ENCODE peak calls at places on chromosomes 7 and 10, in five cellular contexts. One of them, this sample, is unnamed.

GRCh38 chr10:86662186-86663045 is 5.9 kb upstream of the LDB3 start:
- DNase-seq in activated CD8-positive, alpha-beta memory T cell treated with anti-CD3 and anti-CD28 coated beads for 1 hour: no peak
- DNase-seq in stimulated activated CD4-positive, alpha-beta T cell treated with anti-CD3 and anti-CD28 coated beads, Interleukin-2, amount 100 ng/mL, for 48 hours: no peak
- DNase-seq in mesendoderm: no peak
- DNase-seq in right atrium auricular region: no peak
- DNase-seq in this sample: no peak

GRCh38 chr7:69412331-69413146 is 185.7 kb upstream of the AUTS2 start:
- DNase-seq in mesendoderm: peak
- DNase-seq in right atrium auricular region: peak
- DNase-seq in stimulated activated CD4-positive, alpha-beta T cell treated with anti-CD3 and anti-CD28 coated beads, Interleukin-2, amount 100 ng/mL, for 48 hours: no peak
- DNase-seq in activated CD8-positive, alpha-beta memory T cell treated with anti-CD3 and anti-CD28 coated beads for 1 hour: no peak
- DNase-seq in this sample: no peak

GRCh38 chr10:11697718-11698527 is 44.3 kb upstream of the ECHDC3 start:
- DNase-seq in activated CD8-positive, alpha-beta memory T cell treated with anti-CD3 and anti-CD28 coated beads for 1 hour: no peak
- DNase-seq in stimulated activated CD4-positive, alpha-beta T cell treated with anti-CD3 and anti-CD28 coated beads, Interleukin-2, amount 100 ng/mL, for 48 hours: no peak
- DNase-seq in right atrium auricular region: no peak
- DNase-seq in mesendoderm: peak
- DNase-seq in this sample: no peak

GRCh38 chr10:102421645-102422585 is 1.3 kb downstream of the FBXL15 start:
- DNase-seq in right atrium auricular region: no peak
- DNase-seq in stimulated activated CD4-positive, alpha-beta T cell treated with anti-CD3 and anti-CD28 coated beads, Interleukin-2, amount 100 ng/mL, for 48 hours: no peak
- DNase-seq in activated CD8-positive, alpha-beta memory T cell treated with anti-CD3 and anti-CD28 coated beads for 1 hour: no peak
- DNase-seq in mesendoderm: peak
- DNase-seq in this sample: no peak

GRCh38 chr10:24849537-24850299 is 102.7 kb downstream of the PRTFDC1 start:
- DNase-seq in right atrium auricular region: no peak
- DNase-seq in activated CD8-positive, alpha-beta memory T cell treated with anti-CD3 and anti-CD28 coated beads for 1 hour: no peak
- DNase-seq in stimulated activated CD4-positive, alpha-beta T cell treated with anti-CD3 and anti-CD28 coated beads, Interleukin-2, amount 100 ng/mL, for 48 hours: no peak
- DNase-seq in mesendoderm: no peak
- DNase-seq in this sample: no peak

GRCh38 chr10:69639291-69640195 is 9.5 kb downstream of the FAM241B start:
- DNase-seq in right atrium auricular region: peak
- DNase-seq in stimulated activated CD4-positive, alpha-beta T cell treated with anti-CD3 and anti-CD28 coated beads, Interleukin-2, amount 100 ng/mL, for 48 hours: peak
- DNase-seq in mesendoderm: peak
- DNase-seq in activated CD8-positive, alpha-beta memory T cell treated with anti-CD3 and anti-CD28 coated beads for 1 hour: peak
- DNase-seq in this sample: peak

GRCh38 chr10:101676573-101676972 is 18.4 kb downstream of the FBXW4 start:
- DNase-seq in right atrium auricular region: no peak
- DNase-seq in mesendoderm: no peak
- DNase-seq in activated CD8-positive, alpha-beta memory T cell treated with anti-CD3 and anti-CD28 coated beads for 1 hour: no peak
- DNase-seq in stimulated activated CD4-positive, alpha-beta T cell treated with anti-CD3 and anti-CD28 coated beads, Interleukin-2, amount 100 ng/mL, for 48 hours: no peak
- DNase-seq in this sample: no peak

GRCh38 chr7:106824458-106824857 is 40.6 kb upstream of the PIK3CG start:
- DNase-seq in stimulated activated CD4-positive, alpha-beta T cell treated with anti-CD3 and anti-CD28 coated beads, Interleukin-2, amount 100 ng/mL, for 48 hours: no peak
- DNase-seq in right atrium auricular region: no peak
- DNase-seq in mesendoderm: no peak
- DNase-seq in activated CD8-positive, alpha-beta memory T cell treated with anti-CD3 and anti-CD28 coated beads for 1 hour: no peak
- DNase-seq in this sample: no peak

GRCh38 chr7:30472771-30473392 is 5.7 kb downstream of the NOD1 start:
- DNase-seq in right atrium auricular region: peak
- DNase-seq in stimulated activated CD4-positive, alpha-beta T cell treated with anti-CD3 and anti-CD28 coated beads, Interleukin-2, amount 100 ng/mL, for 48 hours: no peak
- DNase-seq in mesendoderm: peak
- DNase-seq in activated CD8-positive, alpha-beta memory T cell treated with anti-CD3 and anti-CD28 coated beads for 1 hour: no peak
- DNase-seq in this sample: no peak

GRCh38 chr7:12518920-12519681 is 51.4 kb upstream of the SCIN start:
- DNase-seq in activated CD8-positive, alpha-beta memory T cell treated with anti-CD3 and anti-CD28 coated beads for 1 hour: no peak
- DNase-seq in stimulated activated CD4-positive, alpha-beta T cell treated with anti-CD3 and anti-CD28 coated beads, Interleukin-2, amount 100 ng/mL, for 48 hours: no peak
- DNase-seq in right atrium auricular region: no peak
- DNase-seq in mesendoderm: peak
- DNase-seq in this sample: no peak

GRCh38 chr10:6347391-6347951 is 144.7 kb downstream of the PFKFB3 start:
- DNase-seq in stimulated activated CD4-positive, alpha-beta T cell treated with anti-CD3 and anti-CD28 coated beads, Interleukin-2, amount 100 ng/mL, for 48 hours: peak
- DNase-seq in mesendoderm: peak
- DNase-seq in activated CD8-positive, alpha-beta memory T cell treated with anti-CD3 and anti-CD28 coated beads for 1 hour: peak
- DNase-seq in right atrium auricular region: no peak
- DNase-seq in this sample: peak

GRCh38 chr7:122694697-122695096 is 4.2 kb downstream of the RNF133 start:
- DNase-seq in right atrium auricular region: no peak
- DNase-seq in mesendoderm: no peak
- DNase-seq in activated CD8-positive, alpha-beta memory T cell treated with anti-CD3 and anti-CD28 coated beads for 1 hour: no peak
- DNase-seq in stimulated activated CD4-positive, alpha-beta T cell treated with anti-CD3 and anti-CD28 coated beads, Interleukin-2, amount 100 ng/mL, for 48 hours: no peak
- DNase-seq in this sample: no peak

GRCh38 chr7:151439855-151440798 is at the start of gene CRYGN:
- DNase-seq in stimulated activated CD4-positive, alpha-beta T cell treated with anti-CD3 and anti-CD28 coated beads, Interleukin-2, amount 100 ng/mL, for 48 hours: no peak
- DNase-seq in mesendoderm: peak
- DNase-seq in activated CD8-positive, alpha-beta memory T cell treated with anti-CD3 and anti-CD28 coated beads for 1 hour: no peak
- DNase-seq in right atrium auricular region: no peak
- DNase-seq in this sample: no peak

GRCh38 chr10:112362833-112363232 is 11.1 kb upstream of the ACSL5 start:
- DNase-seq in right atrium auricular region: peak
- DNase-seq in activated CD8-positive, alpha-beta memory T cell treated with anti-CD3 and anti-CD28 coated beads for 1 hour: no peak
- DNase-seq in mesendoderm: no peak
- DNase-seq in stimulated activated CD4-positive, alpha-beta T cell treated with anti-CD3 and anti-CD28 coated beads, Interleukin-2, amount 100 ng/mL, for 48 hours: no peak
- DNase-seq in this sample: no peak

GRCh38 chr10:43238462-43238861 is 28.4 kb downstream of the RASGEF1A start:
- DNase-seq in activated CD8-positive, alpha-beta memory T cell treated with anti-CD3 and anti-CD28 coated beads for 1 hour: no peak
- DNase-seq in mesendoderm: no peak
- DNase-seq in right atrium auricular region: no peak
- DNase-seq in stimulated activated CD4-positive, alpha-beta T cell treated with anti-CD3 and anti-CD28 coated beads, Interleukin-2, amount 100 ng/mL, for 48 hours: no peak
- DNase-seq in this sample: no peak

GRCh38 chr7:12067156-12067831 is 143.8 kb upstream of the TMEM106B start:
- DNase-seq in stimulated activated CD4-positive, alpha-beta T cell treated with anti-CD3 and anti-CD28 coated beads, Interleukin-2, amount 100 ng/mL, for 48 hours: peak
- DNase-seq in mesendoderm: peak
- DNase-seq in right atrium auricular region: no peak
- DNase-seq in activated CD8-positive, alpha-beta memory T cell treated with anti-CD3 and anti-CD28 coated beads for 1 hour: peak
- DNase-seq in this sample: no peak

GRCh38 chr10:60343254-60343653 is 46.4 kb downstream of the ANK3 start:
- DNase-seq in right atrium auricular region: no peak
- DNase-seq in mesendoderm: no peak
- DNase-seq in stimulated activated CD4-positive, alpha-beta T cell treated with anti-CD3 and anti-CD28 coated beads, Interleukin-2, amount 100 ng/mL, for 48 hours: no peak
- DNase-seq in activated CD8-positive, alpha-beta memory T cell treated with anti-CD3 and anti-CD28 coated beads for 1 hour: no peak
- DNase-seq in this sample: no peak

GRCh38 chr10:14499610-14499904 is 168.8 kb upstream of the FRMD4A start:
- DNase-seq in activated CD8-positive, alpha-beta memory T cell treated with anti-CD3 and anti-CD28 coated beads for 1 hour: no peak
- DNase-seq in stimulated activated CD4-positive, alpha-beta T cell treated with anti-CD3 and anti-CD28 coated beads, Interleukin-2, amount 100 ng/mL, for 48 hours: no peak
- DNase-seq in mesendoderm: no peak
- DNase-seq in right atrium auricular region: no peak
- DNase-seq in this sample: no peak

GRCh38 chr7:67470256-67470751 is 473.7 kb downstream of the TYW1 start:
- DNase-seq in stimulated activated CD4-positive, alpha-beta T cell treated with anti-CD3 and anti-CD28 coated beads, Interleukin-2, amount 100 ng/mL, for 48 hours: no peak
- DNase-seq in activated CD8-positive, alpha-beta memory T cell treated with anti-CD3 and anti-CD28 coated beads for 1 hour: no peak
- DNase-seq in right atrium auricular region: no peak
- DNase-seq in mesendoderm: no peak
- DNase-seq in this sample: no peak

GRCh38 chr7:123748171-123748733 is 551 bp downstream of the WASL start:
- DNase-seq in right atrium auricular region: peak
- DNase-seq in activated CD8-positive, alpha-beta memory T cell treated with anti-CD3 and anti-CD28 coated beads for 1 hour: peak
- DNase-seq in stimulated activated CD4-positive, alpha-beta T cell treated with anti-CD3 and anti-CD28 coated beads, Interleukin-2, amount 100 ng/mL, for 48 hours: no peak
- DNase-seq in mesendoderm: peak
- DNase-seq in this sample: no peak